ENCODE peak calls at places on chromosomes 5 and 9, in eight cellular contexts. L is A549, I is pulmonary artery endothelial cell, E is occipital lobe, S is AG20443, O is T-cell, Q is HuH-7, J is WTC11. U is an unnamed sample.

GRCh38 chr5:149641000-149641576 is 59.8 kb downstream of the ARHGEF37 start:
- DNase-seq in L (peak), I (no peak), E (no peak), S (no peak), O (no peak), Q (peak), J (no peak), U (no peak)

GRCh38 chr9:34049630-34050384 is 1.1 kb upstream of the UBAP2 start:
- DNase-seq in L (no peak), I (no peak), E (no peak), S (no peak), O (no peak), Q (no peak), J (peak), U (no peak)

GRCh38 chr5:147918101-147918500 is 11.8 kb upstream of the C5orf46 start:
- DNase-seq in L (no peak), I (no peak), E (no peak), S (no peak), O (no peak), Q (no peak), J (no peak), U (no peak)

GRCh38 chr5:9166202-9167147 is 379.4 kb downstream of the SEMA5A start:
- DNase-seq in L (no peak), I (no peak), E (no peak), S (no peak), O (no peak), Q (no peak), J (no peak), U (peak)

GRCh38 chr5:180494510-180495181 is 467 bp downstream of the CNOT6 start:
- DNase-seq in L (peak), I (no peak), E (peak), S (peak), O (no peak), Q (peak), J (peak), U (no peak)

GRCh38 chr9:112091805-112092204 is 83.3 kb downstream of the SUSD1 start:
- DNase-seq in L (peak), I (no peak), E (peak), S (peak), O (no peak), Q (no peak), J (peak), U (peak)

GRCh38 chr5:180608572-180609310 is 17.4 kb upstream of the SCGB3A1 start:
- DNase-seq in L (no peak), I (no peak), E (no peak), S (no peak), O (no peak), Q (no peak), J (no peak), U (no peak)

GRCh38 chr5:97115932-97116331 is 26.5 kb downstream of the LIX1 start:
- DNase-seq in L (no peak), I (no peak), E (no peak), S (no peak), O (no peak), Q (no peak), J (no peak), U (peak)

GRCh38 chr5:313265-313664 is 8.2 kb upstream of the AHRR start:
- DNase-seq in L (no peak), I (no peak), E (no peak), S (no peak), O (no peak), Q (no peak), J (no peak), U (no peak)

GRCh38 chr5:149488645-149489306 is 62.5 kb downstream of the CSNK1A1 start:
- DNase-seq in L (peak), I (no peak), E (no peak), S (no peak), O (no peak), Q (no peak), J (no peak), U (no peak)

GRCh38 chr5:109644829-109645228 is 44.9 kb upstream of the MAN2A1 start:
- DNase-seq in L (no peak), I (no peak), E (no peak), S (no peak), O (no peak), Q (no peak), J (no peak), U (no peak)

GRCh38 chr9:68685770-68686169 is 19.3 kb upstream of the PIP5K1B start:
- DNase-seq in L (peak), I (no peak), E (no peak), S (peak), O (no peak), Q (peak), J (peak), U (peak)

GRCh38 chr9:109923826-109924225 is 143.8 kb downstream of the PALM2AKAP2 start:
- DNase-seq in L (no peak), I (no peak), E (no peak), S (no peak), O (no peak), Q (no peak), J (no peak), U (no peak)